ENCODE peak calls at places on chromosomes 6 and 20, in ten cellular contexts. F, I, N, G, Z, P, S, O, V and L are unnamed samples.

GRCh38 chr20:21513881-21514540 is at the start of gene NKX2-2:
- DNase-seq in N (no peak), I (no peak), G (no peak), S (peak), F (no peak), P (no peak), O (no peak), Z (no peak), V (no peak), L (no peak)

GRCh38 chr6:43276180-43277082 is 21.6 kb upstream of the SLC22A7 start:
- DNase-seq in P (peak), F (no peak), V (no peak), G (no peak), I (no peak), Z (no peak), O (no peak), S (peak), N (no peak), L (no peak)

GRCh38 chr20:44911264-44911921 is 1.5 kb downstream of the PABPC1L start:
- DNase-seq in O (no peak), F (peak), P (peak), V (no peak), N (peak), G (peak), Z (peak), I (peak), S (peak), L (peak)

GRCh38 chr6:142416179-142416578 is 114.4 kb downstream of the ADGRG6 start:
- DNase-seq in N (peak), F (peak), G (no peak), V (no peak), I (peak), S (peak), Z (no peak), P (no peak), O (no peak), L (peak)

GRCh38 chr20:57391439-57392129 is 388 bp downstream of the RBM38 start:
- DNase-seq in O (peak), I (peak), G (peak), F (peak), P (peak), S (peak), Z (no peak), V (no peak), N (no peak), L (no peak)

GRCh38 chr20:41173791-41174341 is 36.5 kb downstream of the PLCG1 start:
- DNase-seq in I (no peak), V (no peak), S (no peak), Z (peak), O (peak), G (no peak), P (no peak), F (no peak), N (no peak), L (no peak)

GRCh38 chr20:38130687-38131587 is 34.1 kb downstream of the TGM2 start:
- DNase-seq in V (no peak), N (no peak), P (no peak), O (peak), I (no peak), G (peak), S (no peak), Z (no peak), F (no peak), L (no peak)

GRCh38 chr6:2790588-2790987 is 25.4 kb downstream of the WRNIP1 start:
- DNase-seq in P (no peak), O (no peak), Z (no peak), V (no peak), I (peak), N (peak), G (no peak), F (peak), S (peak), L (no peak)

GRCh38 chr6:112191509-112191908 is 62.9 kb downstream of the LAMA4 start:
- DNase-seq in P (no peak), G (no peak), S (no peak), Z (no peak), I (no peak), F (no peak), V (no peak), N (no peak), O (no peak), L (no peak)

GRCh38 chr6:19549109-19549508 is 288.1 kb upstream of the ID4 start:
- DNase-seq in Z (no peak), P (no peak), S (no peak), F (peak), O (no peak), G (no peak), V (no peak), I (no peak), N (no peak), L (no peak)

GRCh38 chr6:162125659-162126058 is 601.9 kb downstream of the PRKN start:
- DNase-seq in Z (no peak), P (no peak), N (no peak), F (no peak), V (no peak), I (no peak), G (no peak), S (no peak), O (no peak), L (no peak)

GRCh38 chr6:15026832-15027231 is 219.0 kb upstream of the JARID2 start:
- DNase-seq in V (no peak), P (no peak), F (no peak), O (no peak), Z (peak), I (peak), N (peak), S (no peak), G (no peak), L (no peak)

GRCh38 chr6:38554700-38555413 is 84.9 kb downstream of the BTBD9 start:
- DNase-seq in G (no peak), I (peak), P (no peak), F (peak), S (peak), N (peak), Z (no peak), V (no peak), O (no peak), L (peak)

GRCh38 chr6:35391240-35391968 is 49.0 kb downstream of the PPARD start:
- DNase-seq in Z (no peak), I (peak), V (no peak), O (no peak), P (no peak), F (peak), G (no peak), S (peak), N (peak), L (peak)

GRCh38 chr6:85669735-85670194 is 27.1 kb upstream of the SYNCRIP start:
- DNase-seq in O (no peak), Z (no peak), V (no peak), G (no peak), P (no peak), N (peak), S (peak), F (no peak), I (peak), L (no peak)

GRCh38 chr6:16759646-16760535 is 1.4 kb downstream of the ATXN1 start:
- DNase-seq in I (peak), G (peak), V (peak), P (peak), N (peak), S (peak), F (peak), O (peak), Z (peak), L (no peak)

GRCh38 chr6:93036835-93037234 is 382.5 kb downstream of the EPHA7 start:
- DNase-seq in G (no peak), I (peak), N (peak), O (no peak), Z (no peak), V (no peak), F (peak), P (no peak), S (no peak), L (peak)

GRCh38 chr6:149963212-149963461 is 606 bp upstream of the ULBP1 start:
- DNase-seq in I (peak), P (no peak), S (peak), N (peak), O (no peak), F (peak), Z (no peak), V (no peak), G (no peak), L (no peak)
- H3K4me3 ChIP-seq in I (peak), P (no peak), S (peak), N (peak), O (peak), F (peak), Z (peak), V (peak), G (peak), L (peak)

DNA sequence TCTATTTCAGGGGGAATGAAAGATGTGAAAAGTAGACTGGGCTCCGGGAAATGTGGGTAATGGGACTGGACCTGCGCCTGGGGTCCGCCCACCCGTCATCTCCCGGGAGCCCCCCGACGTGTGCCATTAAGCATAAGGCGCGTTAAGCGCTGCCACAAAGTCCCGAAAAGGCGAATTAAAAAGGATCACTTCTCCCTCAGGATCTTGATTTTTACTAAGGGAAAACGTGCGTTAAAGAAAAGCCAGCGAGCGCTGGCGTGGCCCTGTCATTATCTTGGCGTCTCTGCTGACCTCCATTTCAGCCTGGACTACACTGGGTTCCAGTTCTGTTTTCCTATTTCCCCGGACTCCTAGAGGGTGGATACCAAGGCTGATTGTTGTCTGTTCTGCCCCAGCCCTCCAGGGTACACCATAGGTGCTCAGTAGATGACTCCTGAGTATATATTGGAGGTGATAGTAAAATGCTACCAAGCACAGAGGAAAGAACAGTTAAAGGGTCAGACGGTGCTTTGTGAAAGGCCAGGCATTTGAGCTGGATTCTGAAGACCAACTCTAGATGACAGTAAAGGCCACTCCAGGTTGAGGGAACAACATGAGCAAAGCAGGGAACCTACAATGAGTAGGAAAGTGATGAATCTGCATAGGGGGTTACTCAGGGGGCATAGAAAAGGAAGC is 89.2 kb upstream of the ARID1B start:
- DNase-seq in P (peak), F (peak), I (peak), V (no peak), Z (no peak), S (peak), G (peak), O (no peak), N (peak), L (no peak)
- TF ChIP-seq CTCF in P (no peak), F (no peak), I (no peak), V (no peak), Z (no peak), S (peak), G (no peak), O (no peak), N (no peak), L (peak)

GRCh38 chr6:26312501-26313390 is 52.3 kb upstream of the BTN3A2 start:
- DNase-seq in S (peak), Z (peak), N (peak), V (no peak), O (peak), F (peak), P (peak), G (peak), I (peak), L (no peak)

GRCh38 chr6:26311385-26312095 is 53.5 kb upstream of the BTN3A2 start:
- DNase-seq in N (peak), O (no peak), S (peak), Z (no peak), I (peak), P (peak), F (peak), V (no peak), G (no peak), L (no peak)

GRCh38 chr6:26309731-26310142 is 55.3 kb upstream of the BTN3A2 start:
- DNase-seq in I (peak), N (peak), P (no peak), G (no peak), F (no peak), O (no peak), Z (no peak), S (peak), V (no peak), L (no peak)

GRCh38 chr6:26311012-26311384 is 54.0 kb upstream of the BTN3A2 start:
- DNase-seq in F (peak), S (peak), Z (no peak), G (no peak), O (no peak), V (no peak), N (peak), P (no peak), I (peak), L (no peak)

DNA sequence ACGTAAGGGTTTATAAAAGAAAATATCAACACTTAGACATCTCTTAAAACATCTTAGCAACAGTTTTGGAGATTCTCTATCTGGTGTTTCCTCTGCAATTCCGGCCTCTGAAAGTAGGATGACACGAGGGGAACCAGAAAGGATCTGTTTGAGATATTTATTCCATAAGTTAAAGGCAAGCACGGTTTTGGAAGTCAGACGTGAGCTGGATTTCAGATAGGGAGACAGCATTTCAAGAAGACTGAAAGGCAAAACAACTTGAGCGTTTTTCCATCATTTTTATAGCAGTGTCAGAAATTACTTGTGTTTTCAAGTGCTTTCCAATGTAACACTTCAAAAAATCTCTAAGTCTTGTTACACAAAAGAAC is 52.9 kb upstream of the BTN3A2 start:
- DNase-seq in G (no peak), Z (no peak), S (no peak), P (no peak), I (no peak), F (no peak), O (no peak), N (no peak), V (no peak), L (no peak)
- H3K4me3 ChIP-seq in G (peak), Z (peak), S (peak), P (no peak), I (peak), F (peak), O (peak), N (peak), V (peak), L (peak)

DNA sequence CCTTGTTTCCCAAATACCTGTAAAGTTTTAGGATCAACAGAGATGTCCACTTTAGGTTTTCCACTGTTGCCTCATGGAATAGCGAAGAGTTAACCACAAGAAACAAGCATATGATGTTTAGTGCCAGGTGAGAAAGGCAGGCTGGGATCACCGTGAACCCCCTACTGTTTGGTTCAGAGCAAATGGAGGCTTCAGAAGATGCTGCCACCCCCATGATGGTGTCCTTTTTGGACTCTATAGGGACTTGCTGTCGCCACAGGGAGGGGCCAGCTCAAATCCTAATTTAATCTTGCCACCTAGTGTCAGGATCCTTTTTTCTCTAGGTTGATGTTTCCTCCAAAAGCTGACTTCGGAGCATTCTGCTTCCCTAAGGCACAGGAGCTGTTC is 1.9 kb upstream of the DLL1 start:
- DNase-seq in N (no peak), F (no peak), O (no peak), G (no peak), V (no peak), P (no peak), S (no peak), Z (no peak), I (peak), L (no peak)
- TF ChIP-seq CTCF in N (no peak), F (peak), O (peak), G (no peak), V (peak), P (no peak), S (peak), Z (no peak), I (peak), L (no peak)

DNA sequence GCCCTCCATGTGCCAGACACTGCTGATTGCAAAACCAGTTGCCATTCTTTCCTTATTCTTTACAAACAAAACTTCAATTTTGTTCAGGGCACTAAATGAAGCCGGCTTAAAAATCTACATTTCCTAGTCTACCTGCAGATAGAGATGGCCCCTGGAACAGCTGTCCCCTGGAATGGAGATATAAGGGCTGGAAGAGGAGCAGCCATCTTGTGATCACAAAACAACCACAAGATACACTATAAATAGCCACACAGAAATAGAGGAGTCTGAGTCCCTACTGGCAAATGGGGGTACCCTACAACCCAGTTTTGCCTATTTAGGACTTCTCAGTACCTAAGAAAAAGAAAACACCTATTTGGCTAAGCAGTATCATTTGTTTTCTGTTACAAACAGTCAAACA is 115.9 kb upstream of the BEND6 start:
- DNase-seq in V (no peak), Z (no peak), S (no peak), N (no peak), G (no peak), P (no peak), F (no peak), O (no peak), I (no peak), L (no peak)
- H3K4me3 ChIP-seq in V (no peak), Z (no peak), S (no peak), N (no peak), G (no peak), P (no peak), F (no peak), O (no peak), I (no peak), L (no peak)